ENCODE peak calls at places on chromosomes 11 and 22, in four cellular contexts. One of them, this sample, is unnamed.
A peak's percentile ranks its signal among the peaks of the same experiment; 100 is the strongest.

GRCh38 chr11:71500601-71501021 is 26.5 kb upstream of the KRTAP5-7 start:
- DNase-seq in NCI-H510A treated with DMSO at 0.1 percent for 48 hours: no peak
- DNase-seq in stimulated activated naive CD8-positive, alpha-beta T cell treated with anti-CD3 and anti-CD28 coated beads, Interleukin-15, amount 100 ng/mL, for 72 hours: no peak
- DNase-seq in MV-4-11: no peak
- DNase-seq in this sample: no peak

GRCh38 chr11:107591098-107591445 is at the start of gene ELMOD1:
- DNase-seq in stimulated activated naive CD8-positive, alpha-beta T cell treated with anti-CD3 and anti-CD28 coated beads, Interleukin-15, amount 100 ng/mL, for 72 hours: peak; percentile 30
- DNase-seq in MV-4-11: no peak
- DNase-seq in NCI-H510A treated with DMSO at 0.1 percent for 48 hours: peak; percentile 30
- DNase-seq in this sample: no peak

GRCh38 chr11:110479070-110479444 is 49.3 kb downstream of the FDX1 start:
- DNase-seq in NCI-H510A treated with DMSO at 0.1 percent for 48 hours: no peak
- DNase-seq in stimulated activated naive CD8-positive, alpha-beta T cell treated with anti-CD3 and anti-CD28 coated beads, Interleukin-15, amount 100 ng/mL, for 72 hours: no peak
- DNase-seq in MV-4-11: peak; percentile 90
- DNase-seq in this sample: no peak

GRCh38 chr11:65426839-65427690 is 4.5 kb downstream of the NEAT1 start:
- DNase-seq in MV-4-11: no peak
- DNase-seq in stimulated activated naive CD8-positive, alpha-beta T cell treated with anti-CD3 and anti-CD28 coated beads, Interleukin-15, amount 100 ng/mL, for 72 hours: peak; percentile 49
- DNase-seq in NCI-H510A treated with DMSO at 0.1 percent for 48 hours: no peak
- DNase-seq in this sample: no peak

GRCh38 chr11:85805387-85805786 is 5.6 kb downstream of the SYTL2 start:
- DNase-seq in NCI-H510A treated with DMSO at 0.1 percent for 48 hours: no peak
- DNase-seq in MV-4-11: no peak
- DNase-seq in stimulated activated naive CD8-positive, alpha-beta T cell treated with anti-CD3 and anti-CD28 coated beads, Interleukin-15, amount 100 ng/mL, for 72 hours: no peak
- DNase-seq in this sample: no peak

GRCh38 chr22:24389680-24390079 is 37.7 kb upstream of the ADORA2A start:
- DNase-seq in MV-4-11: no peak
- DNase-seq in NCI-H510A treated with DMSO at 0.1 percent for 48 hours: no peak
- DNase-seq in stimulated activated naive CD8-positive, alpha-beta T cell treated with anti-CD3 and anti-CD28 coated beads, Interleukin-15, amount 100 ng/mL, for 72 hours: no peak
- DNase-seq in this sample: no peak

GRCh38 chr11:47858169-47858543 is 10.0 kb upstream of the NUP160 start:
- DNase-seq in MV-4-11: no peak
- DNase-seq in stimulated activated naive CD8-positive, alpha-beta T cell treated with anti-CD3 and anti-CD28 coated beads, Interleukin-15, amount 100 ng/mL, for 72 hours: no peak
- DNase-seq in NCI-H510A treated with DMSO at 0.1 percent for 48 hours: no peak
- DNase-seq in this sample: no peak

GRCh38 chr11:83523676-83524075 is 237.5 kb upstream of the CCDC90B start:
- DNase-seq in MV-4-11: no peak
- DNase-seq in stimulated activated naive CD8-positive, alpha-beta T cell treated with anti-CD3 and anti-CD28 coated beads, Interleukin-15, amount 100 ng/mL, for 72 hours: no peak
- DNase-seq in NCI-H510A treated with DMSO at 0.1 percent for 48 hours: no peak
- DNase-seq in this sample: no peak

GRCh38 chr22:37024339-37025157 is 5.0 kb downstream of the MPST start:
- DNase-seq in NCI-H510A treated with DMSO at 0.1 percent for 48 hours: no peak
- DNase-seq in stimulated activated naive CD8-positive, alpha-beta T cell treated with anti-CD3 and anti-CD28 coated beads, Interleukin-15, amount 100 ng/mL, for 72 hours: no peak
- DNase-seq in MV-4-11: no peak
- DNase-seq in this sample: no peak

GRCh38 chr11:44634401-44635281 is 69.2 kb downstream of the CD82 start:
- DNase-seq in stimulated activated naive CD8-positive, alpha-beta T cell treated with anti-CD3 and anti-CD28 coated beads, Interleukin-15, amount 100 ng/mL, for 72 hours: no peak
- DNase-seq in NCI-H510A treated with DMSO at 0.1 percent for 48 hours: no peak
- DNase-seq in MV-4-11: peak; percentile 6
- DNase-seq in this sample: peak; percentile 56

GRCh38 chr11:106956887-106957505 is 61.3 kb downstream of the GUCY1A2 start:
- DNase-seq in NCI-H510A treated with DMSO at 0.1 percent for 48 hours: no peak
- DNase-seq in stimulated activated naive CD8-positive, alpha-beta T cell treated with anti-CD3 and anti-CD28 coated beads, Interleukin-15, amount 100 ng/mL, for 72 hours: no peak
- DNase-seq in MV-4-11: no peak
- DNase-seq in this sample: no peak

GRCh38 chr11:131121934-131122333 is 205.7 kb upstream of the SNX19 start:
- DNase-seq in NCI-H510A treated with DMSO at 0.1 percent for 48 hours: no peak
- DNase-seq in MV-4-11: no peak
- DNase-seq in stimulated activated naive CD8-positive, alpha-beta T cell treated with anti-CD3 and anti-CD28 coated beads, Interleukin-15, amount 100 ng/mL, for 72 hours: no peak
- DNase-seq in this sample: no peak

GRCh38 chr11:65854161-65854592 is 3.8 kb downstream of the CFL1 start:
- DNase-seq in stimulated activated naive CD8-positive, alpha-beta T cell treated with anti-CD3 and anti-CD28 coated beads, Interleukin-15, amount 100 ng/mL, for 72 hours: no peak
- DNase-seq in NCI-H510A treated with DMSO at 0.1 percent for 48 hours: no peak
- DNase-seq in MV-4-11: no peak
- DNase-seq in this sample: no peak

GRCh38 chr11:92527467-92527866 is 302.8 kb downstream of the FAT3 start:
- DNase-seq in NCI-H510A treated with DMSO at 0.1 percent for 48 hours: no peak
- DNase-seq in stimulated activated naive CD8-positive, alpha-beta T cell treated with anti-CD3 and anti-CD28 coated beads, Interleukin-15, amount 100 ng/mL, for 72 hours: no peak
- DNase-seq in MV-4-11: no peak
- DNase-seq in this sample: no peak

GRCh38 chr11:5626191-5626590 is 1.4 kb downstream of the TRIM34 start:
- DNase-seq in NCI-H510A treated with DMSO at 0.1 percent for 48 hours: no peak
- DNase-seq in MV-4-11: peak; percentile 45
- DNase-seq in stimulated activated naive CD8-positive, alpha-beta T cell treated with anti-CD3 and anti-CD28 coated beads, Interleukin-15, amount 100 ng/mL, for 72 hours: no peak
- DNase-seq in this sample: no peak

GRCh38 chr11:73747762-73748161 is 13.1 kb downstream of the RAB6A start:
- DNase-seq in NCI-H510A treated with DMSO at 0.1 percent for 48 hours: no peak
- DNase-seq in MV-4-11: no peak
- DNase-seq in stimulated activated naive CD8-positive, alpha-beta T cell treated with anti-CD3 and anti-CD28 coated beads, Interleukin-15, amount 100 ng/mL, for 72 hours: no peak
- DNase-seq in this sample: no peak

GRCh38 chr22:21759631-21760030 is 24.0 kb upstream of the YPEL1 start:
- DNase-seq in stimulated activated naive CD8-positive, alpha-beta T cell treated with anti-CD3 and anti-CD28 coated beads, Interleukin-15, amount 100 ng/mL, for 72 hours: no peak
- DNase-seq in NCI-H510A treated with DMSO at 0.1 percent for 48 hours: no peak
- DNase-seq in MV-4-11: no peak
- DNase-seq in this sample: no peak

GRCh38 chr11:104142701-104143100 is 21.2 kb downstream of the PDGFD start:
- DNase-seq in stimulated activated naive CD8-positive, alpha-beta T cell treated with anti-CD3 and anti-CD28 coated beads, Interleukin-15, amount 100 ng/mL, for 72 hours: no peak
- DNase-seq in NCI-H510A treated with DMSO at 0.1 percent for 48 hours: no peak
- DNase-seq in MV-4-11: no peak
- DNase-seq in this sample: no peak

GRCh38 chr22:48644108-48644507 is 1183.6 kb downstream of the BRD1 start:
- DNase-seq in NCI-H510A treated with DMSO at 0.1 percent for 48 hours: no peak
- DNase-seq in MV-4-11: no peak
- DNase-seq in stimulated activated naive CD8-positive, alpha-beta T cell treated with anti-CD3 and anti-CD28 coated beads, Interleukin-15, amount 100 ng/mL, for 72 hours: no peak
- DNase-seq in this sample: no peak

GRCh38 chr11:116557261-116557660 is 215.5 kb downstream of the BUD13 start:
- DNase-seq in MV-4-11: no peak
- DNase-seq in stimulated activated naive CD8-positive, alpha-beta T cell treated with anti-CD3 and anti-CD28 coated beads, Interleukin-15, amount 100 ng/mL, for 72 hours: no peak
- DNase-seq in NCI-H510A treated with DMSO at 0.1 percent for 48 hours: no peak
- DNase-seq in this sample: no peak

GRCh38 chr11:4830909-4831308 is 9.8 kb downstream of the OR51F2 start:
- DNase-seq in MV-4-11: no peak
- DNase-seq in stimulated activated naive CD8-positive, alpha-beta T cell treated with anti-CD3 and anti-CD28 coated beads, Interleukin-15, amount 100 ng/mL, for 72 hours: no peak
- DNase-seq in NCI-H510A treated with DMSO at 0.1 percent for 48 hours: no peak
- DNase-seq in this sample: no peak

GRCh38 chr22:24433868-24434471 is 6.6 kb downstream of the ADORA2A start:
- DNase-seq in MV-4-11: peak; percentile 86
- DNase-seq in stimulated activated naive CD8-positive, alpha-beta T cell treated with anti-CD3 and anti-CD28 coated beads, Interleukin-15, amount 100 ng/mL, for 72 hours: no peak
- DNase-seq in NCI-H510A treated with DMSO at 0.1 percent for 48 hours: no peak
- DNase-seq in this sample: no peak

GRCh38 chr11:36300651-36301050 is 4.6 kb downstream of the PRR5L start:
- DNase-seq in stimulated activated naive CD8-positive, alpha-beta T cell treated with anti-CD3 and anti-CD28 coated beads, Interleukin-15, amount 100 ng/mL, for 72 hours: no peak
- DNase-seq in NCI-H510A treated with DMSO at 0.1 percent for 48 hours: no peak
- DNase-seq in MV-4-11: no peak
- DNase-seq in this sample: no peak

GRCh38 chr11:8288166-8288772 is 24.6 kb upstream of the LMO1 start:
- DNase-seq in MV-4-11: no peak
- DNase-seq in NCI-H510A treated with DMSO at 0.1 percent for 48 hours: no peak
- DNase-seq in stimulated activated naive CD8-positive, alpha-beta T cell treated with anti-CD3 and anti-CD28 coated beads, Interleukin-15, amount 100 ng/mL, for 72 hours: no peak
- DNase-seq in this sample: no peak

GRCh38 chr11:47917643-47918369 is 62.6 kb upstream of the PTPRJ start:
- DNase-seq in NCI-H510A treated with DMSO at 0.1 percent for 48 hours: peak; percentile 91
- DNase-seq in stimulated activated naive CD8-positive, alpha-beta T cell treated with anti-CD3 and anti-CD28 coated beads, Interleukin-15, amount 100 ng/mL, for 72 hours: no peak
- DNase-seq in MV-4-11: peak; percentile 97
- DNase-seq in this sample: peak; percentile 81

GRCh38 chr11:117175781-117176180 is 2.8 kb upstream of the SIDT2 start:
- DNase-seq in NCI-H510A treated with DMSO at 0.1 percent for 48 hours: no peak
- DNase-seq in MV-4-11: no peak
- DNase-seq in stimulated activated naive CD8-positive, alpha-beta T cell treated with anti-CD3 and anti-CD28 coated beads, Interleukin-15, amount 100 ng/mL, for 72 hours: no peak
- DNase-seq in this sample: no peak

GRCh38 chr11:114395776-114396175 is 4.5 kb downstream of the C11orf71 start:
- DNase-seq in stimulated activated naive CD8-positive, alpha-beta T cell treated with anti-CD3 and anti-CD28 coated beads, Interleukin-15, amount 100 ng/mL, for 72 hours: no peak
- DNase-seq in NCI-H510A treated with DMSO at 0.1 percent for 48 hours: no peak
- DNase-seq in MV-4-11: peak; percentile 12
- DNase-seq in this sample: no peak

GRCh38 chr11:117914398-117914761 is 14.8 kb downstream of the TMPRSS13 start:
- DNase-seq in NCI-H510A treated with DMSO at 0.1 percent for 48 hours: no peak
- DNase-seq in MV-4-11: no peak
- DNase-seq in stimulated activated naive CD8-positive, alpha-beta T cell treated with anti-CD3 and anti-CD28 coated beads, Interleukin-15, amount 100 ng/mL, for 72 hours: no peak
- DNase-seq in this sample: no peak

GRCh38 chr11:75667831-75668507 is 869 bp downstream of the MAP6 start:
- DNase-seq in NCI-H510A treated with DMSO at 0.1 percent for 48 hours: peak; percentile 57
- DNase-seq in MV-4-11: no peak
- DNase-seq in stimulated activated naive CD8-positive, alpha-beta T cell treated with anti-CD3 and anti-CD28 coated beads, Interleukin-15, amount 100 ng/mL, for 72 hours: peak; percentile 34
- DNase-seq in this sample: peak; percentile 62

GRCh38 chr11:121464352-121464946 is 11.7 kb upstream of the SORL1-AS1 start:
- DNase-seq in stimulated activated naive CD8-positive, alpha-beta T cell treated with anti-CD3 and anti-CD28 coated beads, Interleukin-15, amount 100 ng/mL, for 72 hours: peak; percentile 91
- DNase-seq in MV-4-11: peak; percentile 87
- DNase-seq in NCI-H510A treated with DMSO at 0.1 percent for 48 hours: no peak
- DNase-seq in this sample: no peak

GRCh38 chr11:29333993-29334780 is 682.6 kb downstream of the KCNA4 start:
- DNase-seq in MV-4-11: peak; percentile 78
- DNase-seq in stimulated activated naive CD8-positive, alpha-beta T cell treated with anti-CD3 and anti-CD28 coated beads, Interleukin-15, amount 100 ng/mL, for 72 hours: no peak
- DNase-seq in NCI-H510A treated with DMSO at 0.1 percent for 48 hours: peak; percentile 1
- DNase-seq in this sample: peak; percentile 4

GRCh38 chr22:47023871-47024270 is 261.4 kb downstream of the TBC1D22A start:
- DNase-seq in MV-4-11: no peak
- DNase-seq in stimulated activated naive CD8-positive, alpha-beta T cell treated with anti-CD3 and anti-CD28 coated beads, Interleukin-15, amount 100 ng/mL, for 72 hours: no peak
- DNase-seq in NCI-H510A treated with DMSO at 0.1 percent for 48 hours: no peak
- DNase-seq in this sample: no peak

GRCh38 chr11:68412593-68413475 is 47.7 kb upstream of the PPP6R3 start:
- DNase-seq in MV-4-11: no peak
- DNase-seq in NCI-H510A treated with DMSO at 0.1 percent for 48 hours: no peak
- DNase-seq in stimulated activated naive CD8-positive, alpha-beta T cell treated with anti-CD3 and anti-CD28 coated beads, Interleukin-15, amount 100 ng/mL, for 72 hours: no peak
- DNase-seq in this sample: no peak

GRCh38 chr22:17948101-17948500 is 76.3 kb downstream of the MICAL3 start:
- DNase-seq in MV-4-11: no peak
- DNase-seq in NCI-H510A treated with DMSO at 0.1 percent for 48 hours: no peak
- DNase-seq in stimulated activated naive CD8-positive, alpha-beta T cell treated with anti-CD3 and anti-CD28 coated beads, Interleukin-15, amount 100 ng/mL, for 72 hours: no peak
- DNase-seq in this sample: no peak

GRCh38 chr22:24208012-24208749 is 26.9 kb downstream of the SUSD2 start:
- DNase-seq in NCI-H510A treated with DMSO at 0.1 percent for 48 hours: peak; percentile 12
- DNase-seq in stimulated activated naive CD8-positive, alpha-beta T cell treated with anti-CD3 and anti-CD28 coated beads, Interleukin-15, amount 100 ng/mL, for 72 hours: no peak
- DNase-seq in MV-4-11: peak; percentile 97
- DNase-seq in this sample: no peak

GRCh38 chr11:33941637-33942160 is 49.8 kb upstream of the LMO2 start:
- DNase-seq in stimulated activated naive CD8-positive, alpha-beta T cell treated with anti-CD3 and anti-CD28 coated beads, Interleukin-15, amount 100 ng/mL, for 72 hours: no peak
- DNase-seq in NCI-H510A treated with DMSO at 0.1 percent for 48 hours: no peak
- DNase-seq in MV-4-11: peak; percentile 70
- DNase-seq in this sample: no peak

GRCh38 chr11:15913261-15913660 is 443.1 kb downstream of the SOX6 start:
- DNase-seq in NCI-H510A treated with DMSO at 0.1 percent for 48 hours: no peak
- DNase-seq in MV-4-11: no peak
- DNase-seq in stimulated activated naive CD8-positive, alpha-beta T cell treated with anti-CD3 and anti-CD28 coated beads, Interleukin-15, amount 100 ng/mL, for 72 hours: no peak
- DNase-seq in this sample: no peak

GRCh38 chr11:130513132-130513531 is 64.7 kb downstream of the ADAMTS15 start:
- DNase-seq in MV-4-11: peak; percentile 91
- DNase-seq in stimulated activated naive CD8-positive, alpha-beta T cell treated with anti-CD3 and anti-CD28 coated beads, Interleukin-15, amount 100 ng/mL, for 72 hours: no peak
- DNase-seq in NCI-H510A treated with DMSO at 0.1 percent for 48 hours: no peak
- DNase-seq in this sample: no peak